ENCODE peak calls at places on chromosomes 5 and 9, in six cellular contexts. T is NT2/D1, W is K562, B is HepG2, U is H1, Z is GM12878. N is an unnamed sample.

GRCh38 chr9:12719431-12719830 is 26.2 kb downstream of the TYRP1 start:
- DNase-seq in T (no peak), B (peak; percentile 26), W (no peak), Z (no peak), U (no peak), N (peak; percentile 24)

GRCh38 chr5:155728146-155728856 is 598.7 kb upstream of the SGCD start:
- DNase-seq in T (peak; percentile 27), Z (no peak), B (no peak), U (no peak), W (no peak), N (no peak)

GRCh38 chr9:26947736-26948135 is 694 bp upstream of the PLAA start:
- DNase-seq in U (no peak), B (no peak), T (no peak), Z (no peak), W (no peak), N (no peak)

GRCh38 chr5:178382689-178383276 is 150.2 kb upstream of the PHYKPL start:
- DNase-seq in B (no peak), W (no peak), U (no peak), Z (no peak), T (no peak), N (no peak)

GRCh38 chr9:126001581-126002225 is 254.5 kb downstream of the PBX3 start:
- DNase-seq in B (no peak), W (no peak), Z (no peak), T (no peak), U (no peak), N (no peak)

GRCh38 chr5:55241756-55242155 is 8.3 kb upstream of the CCNO start:
- DNase-seq in T (no peak), Z (no peak), U (no peak), B (no peak), W (no peak), N (no peak)

GRCh38 chr5:174457141-174457678 is 267.2 kb upstream of the MSX2 start:
- DNase-seq in U (no peak), B (no peak), T (no peak), Z (no peak), W (no peak), N (no peak)

GRCh38 chr9:135910197-135910596 is 2.9 kb upstream of the CAMSAP1 start:
- DNase-seq in B (no peak), W (no peak), Z (no peak), U (no peak), T (no peak), N (no peak)

GRCh38 chr5:41625571-41625970 is 115.2 kb upstream of the PLCXD3 start:
- DNase-seq in U (no peak), Z (no peak), T (no peak), B (no peak), W (no peak), N (no peak)
- TF ChIP-seq ZNF274 in U (no peak), Z (no peak), T (no peak), B (no peak), W (no peak), N (no peak)

GRCh38 chr9:96159596-96159995 is 142.4 kb downstream of the HSD17B3 start:
- DNase-seq in T (no peak), W (no peak), B (no peak), U (no peak), Z (no peak), N (no peak)
- TF ChIP-seq ZNF274 in T (no peak), W (no peak), B (no peak), U (no peak), Z (no peak), N (no peak)

DNA sequence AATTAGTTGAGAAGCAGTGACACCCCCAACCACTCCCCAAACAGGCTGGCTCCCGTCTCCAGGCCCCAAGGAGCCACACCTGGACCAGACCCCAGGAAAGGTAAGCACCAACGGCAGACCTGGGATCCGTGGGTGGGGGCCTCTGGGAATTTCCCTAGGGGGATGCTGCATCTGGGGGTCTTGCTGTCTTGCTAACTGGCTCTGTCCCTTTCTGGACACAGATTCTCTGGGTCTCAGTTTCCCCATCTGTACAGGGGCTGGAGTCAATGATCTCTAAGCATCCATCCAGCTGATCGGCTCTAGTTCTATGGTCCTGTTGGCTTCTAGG is 27.9 kb upstream of the IL17B start:
- DNase-seq in W (no peak), T (no peak), Z (no peak), B (no peak), U (no peak), N (no peak)
- TF ChIP-seq ZNF274 in W (no peak), T (no peak), Z (no peak), B (no peak), U (no peak), N (no peak)

GRCh38 chr9:128846680-128847030 is 17.1 kb upstream of the SPOUT1 start:
- DNase-seq in Z (no peak), T (no peak), W (no peak), U (no peak), B (no peak), N (no peak)

GRCh38 chr9:128840524-128840923 is 10.9 kb upstream of the SPOUT1 start:
- DNase-seq in T (no peak), B (no peak), U (no peak), W (no peak), Z (no peak), N (no peak)

GRCh38 chr9:128847803-128848202 is 18.2 kb upstream of the SPOUT1 start:
- DNase-seq in B (no peak), Z (no peak), U (no peak), T (no peak), W (no peak), N (no peak)

GRCh38 chr9:128841704-128842492 is 12.3 kb upstream of the SPOUT1 start:
- DNase-seq in Z (no peak), B (peak; percentile 30), U (no peak), T (no peak), W (no peak), N (no peak)

DNA sequence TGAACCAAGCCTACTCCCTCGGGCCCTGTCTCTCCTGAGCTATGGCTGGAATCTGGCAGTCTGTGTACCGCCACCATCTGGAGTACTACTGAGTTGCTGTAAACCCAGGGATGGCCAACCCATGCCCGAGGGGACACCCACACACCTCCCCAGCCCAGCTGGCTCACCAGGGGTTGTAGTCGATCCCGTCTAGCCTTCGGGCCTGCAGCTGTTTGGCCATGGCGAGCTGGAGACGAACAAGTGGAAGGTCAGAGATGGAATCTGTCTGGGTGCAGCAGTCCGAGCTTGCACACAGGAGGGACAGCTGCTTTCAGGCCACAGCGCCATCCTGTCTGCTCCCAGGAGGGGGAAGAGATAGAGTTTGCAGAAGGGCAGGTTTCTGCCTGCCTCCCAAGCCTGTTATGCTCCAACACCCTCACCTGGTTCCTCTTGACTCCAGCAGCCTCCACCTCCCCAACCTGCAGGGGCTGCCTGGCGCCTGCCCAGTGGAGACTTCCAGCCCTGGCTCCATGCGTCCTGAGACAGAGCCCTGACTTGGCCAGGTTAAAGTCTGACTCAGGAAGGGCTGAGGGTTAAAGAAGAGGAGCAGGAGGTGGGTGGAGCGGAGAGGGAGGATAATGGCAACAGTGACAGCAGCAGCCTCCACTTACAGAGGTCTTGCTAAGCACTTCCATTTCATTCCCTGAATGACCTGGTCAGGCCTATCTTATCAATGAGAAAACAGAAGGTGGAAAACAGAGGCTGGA is 15.8 kb upstream of the SPOUT1 start:
- DNase-seq in W (peak; percentile 93), B (peak; percentile 50), U (no peak), Z (no peak), T (no peak), N (no peak)
- TF ChIP-seq ZNF274 in W (no peak), B (no peak), U (no peak), Z (no peak), T (no peak), N (no peak)

DNA sequence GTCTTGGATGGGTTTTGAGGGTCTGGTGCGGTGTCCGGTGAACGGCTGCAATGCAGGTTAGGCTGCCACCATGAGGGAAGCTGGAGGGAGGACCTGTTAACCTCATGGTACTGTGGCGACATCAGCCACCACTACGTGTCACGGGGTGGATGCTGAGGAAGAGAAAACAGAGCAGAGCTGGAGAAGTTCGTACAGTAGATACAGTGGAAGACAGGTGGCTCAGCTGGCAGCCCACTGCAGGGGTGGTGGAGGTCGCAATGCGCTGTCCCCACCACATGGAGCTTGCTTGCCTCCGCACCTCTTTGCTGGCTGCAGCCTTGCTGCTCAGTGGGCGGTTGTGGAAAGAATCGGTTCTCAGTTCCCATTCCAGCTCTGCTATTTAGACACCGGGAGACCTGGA is 2.8 kb downstream of the DCANP1 start:
- DNase-seq in B (no peak), W (no peak), T (no peak), U (no peak), Z (no peak), N (no peak)
- TF ChIP-seq ZNF274 in B (no peak), W (no peak), T (no peak), U (no peak), Z (no peak), N (no peak)

DNA sequence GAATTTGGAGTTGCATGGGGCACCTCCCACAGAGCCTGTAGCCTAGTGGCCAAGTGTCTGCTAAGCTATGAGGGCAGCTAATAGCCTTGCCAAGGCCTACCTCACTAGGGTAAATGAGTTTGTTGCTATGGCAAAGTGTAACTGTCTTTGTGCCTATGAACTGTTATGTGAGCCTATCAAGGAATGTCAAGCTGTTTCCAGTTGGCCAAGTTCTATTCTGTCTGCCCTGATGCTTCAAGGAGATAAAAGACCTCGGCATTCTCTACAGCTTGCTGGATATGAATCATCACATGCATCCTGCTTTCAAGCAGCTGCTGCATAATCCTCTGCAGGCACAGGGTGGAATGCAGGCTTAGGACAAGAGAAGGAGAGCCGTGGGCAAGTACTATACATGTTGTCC is 69.8 kb upstream of the CCDC112 start:
- DNase-seq in W (no peak), T (peak; percentile 27), B (no peak), Z (no peak), U (no peak), N (no peak)
- TF ChIP-seq ZNF274 in W (no peak), T (no peak), B (no peak), Z (no peak), U (no peak), N (no peak)